ENCODE peak calls at places on chromosome 22, in four cellular contexts. V, A, M and N are unnamed samples.

GRCh38 chr22:24040946-24041345 is 29.8 kb downstream of the CABIN1 start:
- DNase-seq in M (no peak), A (no peak), V (no peak), N (no peak)

GRCh38 chr22:46968359-46968740 is 205.9 kb downstream of the TBC1D22A start:
- DNase-seq in V (no peak), A (no peak), M (no peak), N (no peak)

GRCh38 chr22:46633334-46633890 is 13.2 kb downstream of the GRAMD4 start:
- DNase-seq in A (no peak), V (no peak), M (no peak), N (no peak)

GRCh38 chr22:35749808-35750207 is 32.1 kb downstream of the APOL5 start:
- DNase-seq in A (peak), M (peak), V (no peak), N (no peak)

GRCh38 chr22:37309221-37310074 is 27.1 kb downstream of the CYTH4 start:
- DNase-seq in A (peak), M (no peak), V (no peak), N (no peak)

GRCh38 chr22:46047841-46048595 is 71.1 kb upstream of the WNT7B start:
- DNase-seq in M (peak), V (no peak), A (no peak), N (no peak)

GRCh38 chr22:20571078-20571503 is 63.7 kb downstream of the MED15 start:
- DNase-seq in M (no peak), V (no peak), A (no peak), N (no peak)

GRCh38 chr22:24601217-24602104 is 1.5 kb upstream of the GGT1 start:
- DNase-seq in M (no peak), V (no peak), A (peak), N (no peak)

GRCh38 chr22:33057363-33057995 is 702 bp downstream of the SYN3 start:
- DNase-seq in A (no peak), M (no peak), V (no peak), N (no peak)

GRCh38 chr22:44037519-44038370 is 13.6 kb downstream of the PARVB start:
- DNase-seq in M (peak), V (no peak), A (no peak), N (no peak)

GRCh38 chr22:46052331-46052771 is 75.4 kb upstream of the WNT7B start:
- DNase-seq in V (no peak), M (no peak), A (no peak), N (no peak)

GRCh38 chr22:40628354-40629042 is 8.0 kb downstream of the MRTFA start:
- DNase-seq in M (peak), A (no peak), V (no peak), N (no peak)

GRCh38 chr22:25207553-25208157 is 8.0 kb downstream of the CRYBB3 start:
- DNase-seq in V (no peak), A (no peak), M (no peak), N (no peak)

GRCh38 chr22:33986167-33986771 is 66.0 kb upstream of the LARGE1 start:
- DNase-seq in M (no peak), A (peak), V (no peak), N (no peak)

GRCh38 chr22:30885591-30885990 is 83.0 kb downstream of the MORC2 start:
- DNase-seq in A (no peak), V (no peak), M (no peak), N (no peak)

GRCh38 chr22:43110927-43111623 is 525 bp downstream of the BIK start:
- DNase-seq in V (no peak), M (no peak), A (no peak), N (no peak)

GRCh38 chr22:48337957-48338792 is 1489.5 kb downstream of the BRD1 start:
- DNase-seq in V (no peak), M (no peak), A (no peak), N (no peak)

GRCh38 chr22:23862103-23862502 is 4.4 kb downstream of the SLC2A11 start:
- DNase-seq in V (no peak), A (no peak), M (peak), N (peak)

GRCh38 chr22:31748490-31748889 is 1.4 kb downstream of the PRR14L start:
- DNase-seq in A (no peak), M (peak), V (no peak), N (no peak)

GRCh38 chr22:37470087-37470445 is 16.1 kb downstream of the MFNG start:
- DNase-seq in M (no peak), A (no peak), V (no peak), N (no peak)

GRCh38 chr22:45628508-45628907 is 43.1 kb upstream of the ATXN10 start:
- DNase-seq in V (no peak), A (no peak), M (no peak), N (no peak)

GRCh38 chr22:42330953-42331525 is 60.6 kb upstream of the TCF20 start:
- DNase-seq in M (no peak), A (no peak), V (no peak), N (no peak)

GRCh38 chr22:27115816-27116256 is 458.4 kb downstream of the MIAT start:
- DNase-seq in M (peak), A (no peak), V (no peak), N (no peak)

GRCh38 chr22:36817429-36817783 is 571 bp upstream of the PVALB start:
- DNase-seq in V (no peak), A (no peak), M (no peak), N (no peak)

GRCh38 chr22:28933321-28933720 is 49.9 kb downstream of the ZNRF3 start:
- DNase-seq in V (no peak), A (no peak), M (no peak), N (no peak)

GRCh38 chr22:23681026-23681809 is 9.6 kb upstream of the RGL4 start:
- DNase-seq in M (no peak), A (no peak), V (no peak), N (no peak)

GRCh38 chr22:42872821-42873220 is 15.7 kb upstream of the ARFGAP3 start:
- DNase-seq in A (no peak), M (no peak), V (no peak), N (no peak)

GRCh38 chr22:28299760-28300159 is 379.9 kb downstream of the TTC28 start:
- DNase-seq in V (no peak), A (no peak), M (peak), N (no peak)

GRCh38 chr22:47080100-47080499 is 317.6 kb downstream of the TBC1D22A start:
- DNase-seq in A (no peak), V (no peak), M (no peak), N (no peak)

GRCh38 chr22:30705710-30706651 is 11.3 kb downstream of the OSBP2 start:
- DNase-seq in M (peak), V (no peak), A (peak), N (peak)